ENCODE peak calls at places on chromosomes 11 and 22, in nine cellular contexts. One of them, this sample, is unnamed. For H3K27me3, the result is how much of the 10 kb centered on the place peaks cover.

GRCh38 chr11:127632971-127633680 is 632.6 kb upstream of the KIRREL3 start:
- DNase-seq in brain microvascular endothelial cell: no peak
- DNase-seq in mammary epithelial cell: no peak
- DNase-seq in CD4-positive, alpha-beta memory T cell: no peak
- DNase-seq in bronchial epithelial cell: no peak
- DNase-seq in HAP-1: no peak
- DNase-seq in spleen: no peak
- DNase-seq in adrenal gland: no peak
- DNase-seq in small intestine: no peak
- DNase-seq in this sample: no peak

GRCh38 chr11:34261820-34262219 is 96.0 kb downstream of the ABTB2 start:
- DNase-seq in adrenal gland: no peak
- DNase-seq in CD4-positive, alpha-beta memory T cell: no peak
- DNase-seq in HAP-1: no peak
- DNase-seq in bronchial epithelial cell: no peak
- DNase-seq in small intestine: no peak
- DNase-seq in spleen: no peak
- DNase-seq in mammary epithelial cell: no peak
- DNase-seq in brain microvascular endothelial cell: no peak
- DNase-seq in this sample: no peak

GRCh38 chr11:121643530-121644512 is 191.1 kb upstream of the SORL1-AS1 start:
- DNase-seq in bronchial epithelial cell: no peak
- DNase-seq in brain microvascular endothelial cell: peak
- DNase-seq in CD4-positive, alpha-beta memory T cell: no peak
- DNase-seq in mammary epithelial cell: no peak
- DNase-seq in adrenal gland: no peak
- DNase-seq in small intestine: no peak
- DNase-seq in HAP-1: no peak
- DNase-seq in spleen: no peak
- DNase-seq in this sample: no peak

GRCh38 chr11:130894322-130895025 is 21.8 kb downstream of the SNX19 start:
- DNase-seq in mammary epithelial cell: peak
- DNase-seq in bronchial epithelial cell: peak
- DNase-seq in spleen: peak
- DNase-seq in CD4-positive, alpha-beta memory T cell: peak
- DNase-seq in brain microvascular endothelial cell: peak
- DNase-seq in adrenal gland: peak
- DNase-seq in small intestine: peak
- DNase-seq in HAP-1: peak
- DNase-seq in this sample: no peak

GRCh38 chr22:45512363-45512762 is 9.7 kb downstream of the FBLN1 start:
- DNase-seq in CD4-positive, alpha-beta memory T cell: no peak
- DNase-seq in small intestine: no peak
- DNase-seq in adrenal gland: no peak
- DNase-seq in spleen: no peak
- DNase-seq in brain microvascular endothelial cell: no peak
- DNase-seq in bronchial epithelial cell: no peak
- DNase-seq in HAP-1: no peak
- DNase-seq in mammary epithelial cell: no peak
- DNase-seq in this sample: no peak

GRCh38 chr11:8110396-8110795 is 29.4 kb downstream of the TUB start:
- DNase-seq in mammary epithelial cell: no peak
- DNase-seq in spleen: no peak
- DNase-seq in adrenal gland: no peak
- DNase-seq in brain microvascular endothelial cell: no peak
- DNase-seq in small intestine: peak
- DNase-seq in bronchial epithelial cell: no peak
- DNase-seq in HAP-1: no peak
- DNase-seq in CD4-positive, alpha-beta memory T cell: no peak
- DNase-seq in this sample: no peak

GRCh38 chr22:37818397-37819099 is 4.6 kb upstream of the GALR3 start:
- DNase-seq in CD4-positive, alpha-beta memory T cell: peak
- DNase-seq in mammary epithelial cell: peak
- DNase-seq in HAP-1: no peak
- DNase-seq in brain microvascular endothelial cell: peak
- DNase-seq in bronchial epithelial cell: peak
- DNase-seq in adrenal gland: peak
- DNase-seq in small intestine: peak
- DNase-seq in spleen: peak
- DNase-seq in this sample: no peak

GRCh38 chr11:73556966-73557365 is 40.9 kb downstream of the FAM168A start:
- DNase-seq in small intestine: no peak
- DNase-seq in mammary epithelial cell: no peak
- DNase-seq in HAP-1: no peak
- DNase-seq in brain microvascular endothelial cell: no peak
- DNase-seq in bronchial epithelial cell: no peak
- DNase-seq in CD4-positive, alpha-beta memory T cell: no peak
- DNase-seq in spleen: no peak
- DNase-seq in adrenal gland: no peak
- DNase-seq in this sample: no peak

GRCh38 chr11:64831411-64831891 is 13.0 kb downstream of the CDC42BPG start:
- DNase-seq in brain microvascular endothelial cell: no peak
- DNase-seq in mammary epithelial cell: no peak
- DNase-seq in HAP-1: no peak
- DNase-seq in small intestine: no peak
- DNase-seq in CD4-positive, alpha-beta memory T cell: no peak
- DNase-seq in spleen: no peak
- DNase-seq in adrenal gland: no peak
- DNase-seq in bronchial epithelial cell: no peak
- DNase-seq in this sample: no peak

GRCh38 chr11:116104480-116105174 is 600.4 kb upstream of the CADM1 start:
- DNase-seq in small intestine: no peak
- DNase-seq in spleen: no peak
- DNase-seq in CD4-positive, alpha-beta memory T cell: no peak
- DNase-seq in adrenal gland: peak
- DNase-seq in mammary epithelial cell: no peak
- DNase-seq in brain microvascular endothelial cell: no peak
- DNase-seq in HAP-1: no peak
- DNase-seq in bronchial epithelial cell: no peak
- DNase-seq in this sample: no peak
- H3K27me3 ChIP-seq in small intestine: under half
- H3K27me3 ChIP-seq in spleen: under half
- H3K27me3 ChIP-seq in CD4-positive, alpha-beta memory T cell: under half
- H3K27me3 ChIP-seq in adrenal gland: under half
- H3K27me3 ChIP-seq in mammary epithelial cell: under half
- H3K27me3 ChIP-seq in brain microvascular endothelial cell: under half
- H3K27me3 ChIP-seq in HAP-1: under half
- H3K27me3 ChIP-seq in bronchial epithelial cell: under half
- H3K27me3 ChIP-seq in this sample: under half

GRCh38 chr22:33379836-33380235 is 321.7 kb upstream of the SYN3 start:
- DNase-seq in CD4-positive, alpha-beta memory T cell: no peak
- DNase-seq in small intestine: no peak
- DNase-seq in brain microvascular endothelial cell: no peak
- DNase-seq in bronchial epithelial cell: no peak
- DNase-seq in mammary epithelial cell: no peak
- DNase-seq in spleen: no peak
- DNase-seq in adrenal gland: no peak
- DNase-seq in HAP-1: no peak
- DNase-seq in this sample: no peak

GRCh38 chr22:33385611-33386010 is 327.4 kb upstream of the SYN3 start:
- DNase-seq in adrenal gland: no peak
- DNase-seq in CD4-positive, alpha-beta memory T cell: no peak
- DNase-seq in small intestine: no peak
- DNase-seq in spleen: no peak
- DNase-seq in bronchial epithelial cell: no peak
- DNase-seq in mammary epithelial cell: no peak
- DNase-seq in HAP-1: no peak
- DNase-seq in brain microvascular endothelial cell: no peak
- DNase-seq in this sample: no peak

GRCh38 chr22:33382427-33382826 is 324.2 kb upstream of the SYN3 start:
- DNase-seq in small intestine: no peak
- DNase-seq in adrenal gland: no peak
- DNase-seq in spleen: no peak
- DNase-seq in HAP-1: no peak
- DNase-seq in CD4-positive, alpha-beta memory T cell: no peak
- DNase-seq in mammary epithelial cell: no peak
- DNase-seq in bronchial epithelial cell: no peak
- DNase-seq in brain microvascular endothelial cell: no peak
- DNase-seq in this sample: no peak

GRCh38 chr22:33381531-33382406 is 323.6 kb upstream of the SYN3 start:
- DNase-seq in bronchial epithelial cell: no peak
- DNase-seq in adrenal gland: no peak
- DNase-seq in small intestine: no peak
- DNase-seq in mammary epithelial cell: no peak
- DNase-seq in spleen: no peak
- DNase-seq in HAP-1: no peak
- DNase-seq in CD4-positive, alpha-beta memory T cell: no peak
- DNase-seq in brain microvascular endothelial cell: no peak
- DNase-seq in this sample: no peak

DNA sequence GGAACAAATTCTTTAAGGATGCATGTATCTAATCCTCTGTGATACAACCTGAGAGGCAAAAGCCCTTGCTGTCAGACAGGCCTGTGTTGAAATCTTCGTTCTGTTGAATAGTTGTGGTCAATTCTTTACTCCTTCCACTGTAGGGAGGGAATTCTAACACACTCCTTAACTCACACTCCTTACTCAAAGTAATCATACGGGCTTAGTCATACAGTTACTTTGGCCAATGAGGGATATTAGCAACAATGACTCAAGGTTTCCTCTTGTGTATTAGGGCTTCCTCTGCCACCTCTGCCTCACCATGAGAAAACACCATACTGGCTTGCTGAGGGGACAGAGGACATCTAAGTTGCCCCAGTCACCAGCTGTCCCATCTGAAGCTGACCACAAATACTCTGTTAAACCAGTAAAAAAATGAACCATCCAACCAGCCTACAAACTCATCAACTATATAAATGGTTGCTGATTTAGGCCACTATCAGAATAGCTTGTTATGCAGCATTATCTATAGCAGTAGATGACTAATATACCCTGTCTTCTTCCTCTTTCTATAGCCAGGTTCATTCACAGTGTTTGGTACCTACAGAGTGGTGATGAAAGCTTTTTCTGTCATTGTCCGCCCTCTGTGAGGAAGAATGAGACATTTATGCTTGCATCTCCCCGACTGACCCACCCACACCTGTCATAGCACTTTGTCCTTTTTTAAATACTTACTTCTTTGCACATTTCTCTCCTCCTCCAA is 322.8 kb upstream of the SYN3 start:
- DNase-seq in CD4-positive, alpha-beta memory T cell: no peak
- DNase-seq in HAP-1: no peak
- DNase-seq in bronchial epithelial cell: peak
- DNase-seq in brain microvascular endothelial cell: peak
- DNase-seq in mammary epithelial cell: peak
- DNase-seq in spleen: no peak
- DNase-seq in adrenal gland: no peak
- DNase-seq in small intestine: no peak
- DNase-seq in this sample: peak
- H3K27me3 ChIP-seq in CD4-positive, alpha-beta memory T cell: under half
- H3K27me3 ChIP-seq in HAP-1: under half
- H3K27me3 ChIP-seq in bronchial epithelial cell: under half
- H3K27me3 ChIP-seq in brain microvascular endothelial cell: under half
- H3K27me3 ChIP-seq in mammary epithelial cell: under half
- H3K27me3 ChIP-seq in spleen: under half
- H3K27me3 ChIP-seq in adrenal gland: under half
- H3K27me3 ChIP-seq in small intestine: under half
- H3K27me3 ChIP-seq in this sample: under half

GRCh38 chr11:2549080-2549479 is 104.3 kb downstream of the KCNQ1 start:
- DNase-seq in small intestine: no peak
- DNase-seq in brain microvascular endothelial cell: no peak
- DNase-seq in bronchial epithelial cell: no peak
- DNase-seq in mammary epithelial cell: no peak
- DNase-seq in adrenal gland: peak
- DNase-seq in HAP-1: no peak
- DNase-seq in spleen: peak
- DNase-seq in CD4-positive, alpha-beta memory T cell: no peak
- DNase-seq in this sample: no peak

GRCh38 chr11:2551131-2551530 is 106.3 kb downstream of the KCNQ1 start:
- DNase-seq in adrenal gland: peak
- DNase-seq in small intestine: no peak
- DNase-seq in bronchial epithelial cell: no peak
- DNase-seq in HAP-1: no peak
- DNase-seq in CD4-positive, alpha-beta memory T cell: no peak
- DNase-seq in mammary epithelial cell: no peak
- DNase-seq in spleen: peak
- DNase-seq in brain microvascular endothelial cell: no peak
- DNase-seq in this sample: no peak

GRCh38 chr11:2549491-2549875 is 104.7 kb downstream of the KCNQ1 start:
- DNase-seq in brain microvascular endothelial cell: no peak
- DNase-seq in small intestine: no peak
- DNase-seq in spleen: peak
- DNase-seq in adrenal gland: no peak
- DNase-seq in mammary epithelial cell: no peak
- DNase-seq in bronchial epithelial cell: no peak
- DNase-seq in HAP-1: no peak
- DNase-seq in CD4-positive, alpha-beta memory T cell: no peak
- DNase-seq in this sample: no peak

GRCh38 chr11:2549876-2550605 is 105.2 kb downstream of the KCNQ1 start:
- DNase-seq in small intestine: no peak
- DNase-seq in CD4-positive, alpha-beta memory T cell: no peak
- DNase-seq in mammary epithelial cell: no peak
- DNase-seq in brain microvascular endothelial cell: no peak
- DNase-seq in spleen: peak
- DNase-seq in adrenal gland: peak
- DNase-seq in bronchial epithelial cell: no peak
- DNase-seq in HAP-1: no peak
- DNase-seq in this sample: no peak

GRCh38 chr11:2550606-2550970 is 105.8 kb downstream of the KCNQ1 start:
- DNase-seq in bronchial epithelial cell: no peak
- DNase-seq in spleen: peak
- DNase-seq in adrenal gland: no peak
- DNase-seq in brain microvascular endothelial cell: no peak
- DNase-seq in CD4-positive, alpha-beta memory T cell: no peak
- DNase-seq in small intestine: no peak
- DNase-seq in mammary epithelial cell: no peak
- DNase-seq in HAP-1: no peak
- DNase-seq in this sample: no peak
- H3K27me3 ChIP-seq in bronchial epithelial cell: under half
- H3K27me3 ChIP-seq in spleen: under half
- H3K27me3 ChIP-seq in adrenal gland: under half
- H3K27me3 ChIP-seq in brain microvascular endothelial cell: under half
- H3K27me3 ChIP-seq in CD4-positive, alpha-beta memory T cell: under half
- H3K27me3 ChIP-seq in small intestine: under half
- H3K27me3 ChIP-seq in mammary epithelial cell: under half
- H3K27me3 ChIP-seq in HAP-1: under half
- H3K27me3 ChIP-seq in this sample: under half

DNA sequence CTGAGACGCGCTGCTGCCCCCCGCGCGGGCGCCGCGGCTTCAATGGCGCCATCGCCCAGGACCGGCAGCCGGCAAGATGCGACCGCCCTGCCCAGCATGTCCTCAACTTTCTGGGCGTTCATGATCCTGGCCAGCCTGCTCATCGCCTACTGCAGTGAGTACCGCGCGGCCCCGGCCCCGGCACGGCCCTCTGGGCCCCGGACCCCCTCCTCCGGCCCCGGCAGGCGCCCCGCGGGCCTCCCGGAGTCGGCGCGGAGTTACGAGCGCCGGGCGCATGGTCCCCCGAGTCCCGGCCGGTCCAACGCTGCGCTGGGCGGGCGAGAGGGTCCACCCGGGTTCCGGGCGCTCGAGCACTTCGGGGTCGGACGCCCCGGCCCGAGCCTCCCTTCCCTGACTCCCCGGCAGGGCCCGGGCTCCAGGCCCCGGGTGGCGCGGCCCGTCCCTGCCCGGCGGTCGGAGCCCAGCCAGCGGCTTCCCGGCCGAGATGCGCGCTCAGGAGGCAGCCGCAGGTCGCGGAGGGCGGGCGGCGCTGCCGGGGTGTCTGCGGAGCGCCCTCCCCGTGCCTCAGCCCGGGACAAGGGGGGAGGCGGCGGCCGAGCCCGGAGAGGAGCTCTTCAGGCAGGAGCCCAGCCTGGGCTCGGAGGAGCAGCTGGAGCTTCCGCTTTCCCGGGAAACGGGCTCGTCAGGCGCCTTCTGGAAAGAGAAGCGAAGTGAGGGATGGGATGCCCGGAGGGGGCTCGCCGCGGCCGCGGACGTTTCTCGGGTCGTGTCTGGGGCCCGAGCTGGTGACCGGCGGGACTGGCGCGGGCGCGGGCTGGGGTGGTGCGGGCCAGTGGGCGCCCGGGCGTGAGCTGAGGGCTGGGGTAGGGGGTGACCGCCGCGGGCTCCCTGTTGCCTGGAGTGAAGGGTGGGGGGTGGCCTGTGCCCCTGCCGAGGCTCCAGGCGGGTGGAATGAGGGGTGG is 1337.8 kb downstream of the BRD1 start:
- DNase-seq in brain microvascular endothelial cell: no peak
- DNase-seq in CD4-positive, alpha-beta memory T cell: no peak
- DNase-seq in bronchial epithelial cell: no peak
- DNase-seq in mammary epithelial cell: no peak
- DNase-seq in spleen: peak
- DNase-seq in HAP-1: no peak
- DNase-seq in adrenal gland: no peak
- DNase-seq in small intestine: no peak
- DNase-seq in this sample: no peak
- H3K27me3 ChIP-seq in brain microvascular endothelial cell: under half
- H3K27me3 ChIP-seq in CD4-positive, alpha-beta memory T cell: under half
- H3K27me3 ChIP-seq in bronchial epithelial cell: under half
- H3K27me3 ChIP-seq in mammary epithelial cell: under half
- H3K27me3 ChIP-seq in spleen: under half
- H3K27me3 ChIP-seq in HAP-1: under half
- H3K27me3 ChIP-seq in adrenal gland: under half
- H3K27me3 ChIP-seq in small intestine: under half
- H3K27me3 ChIP-seq in this sample: under half